ENCODE peak calls at places on chromosomes 7 and 10, in five cellular contexts. V is ovary, F is endodermal cell, J is fibroblast of lung, G is upper lobe of right lung. X is an unnamed sample. For H3K4me1, the result is how much of the 10 kb centered on the place peaks cover.

GRCh38 chr7:43018446-43018845 is 86.3 kb downstream of the MRPL32 start:
- DNase-seq in V (no peak), F (no peak), J (no peak), G (no peak), X (no peak)

GRCh38 chr10:279655-280054 is 144.4 kb downstream of the ZMYND11 start:
- DNase-seq in V (no peak), F (peak), J (no peak), G (no peak), X (no peak)

GRCh38 chr10:19702215-19702614 is 114.0 kb upstream of the PLXDC2 start:
- DNase-seq in V (no peak), F (no peak), J (peak), G (no peak), X (no peak)

GRCh38 chr7:6705959-6706665 is 635 bp downstream of the ZNF12 start:
- DNase-seq in V (peak), F (peak), J (peak), G (peak), X (peak)

GRCh38 chr7:104550362-104550761 is 222.0 kb downstream of the LHFPL3 start:
- DNase-seq in V (no peak), F (no peak), J (no peak), G (no peak), X (no peak)

GRCh38 chr7:47501406-47501805 is 80.5 kb downstream of the TNS3 start:
- DNase-seq in V (peak), F (no peak), J (peak), G (no peak), X (no peak)

GRCh38 chr7:12646139-12646538 is 41.3 kb upstream of the ARL4A start:
- DNase-seq in V (no peak), F (no peak), J (no peak), G (no peak), X (no peak)

GRCh38 chr10:64283621-64284020 is 762.4 kb downstream of the REEP3 start:
- DNase-seq in V (no peak), F (no peak), J (no peak), G (no peak), X (no peak)

GRCh38 chr7:107384025-107384424 is 85.8 kb upstream of the GPR22 start:
- DNase-seq in V (no peak), F (no peak), J (no peak), G (no peak), X (no peak)

GRCh38 chr10:9285698-9286097 is 1231.2 kb downstream of the GATA3 start:
- DNase-seq in V (no peak), F (no peak), J (no peak), G (no peak), X (no peak)

GRCh38 chr7:158443014-158443687 is 144.5 kb downstream of the PTPRN2 start:
- DNase-seq in V (no peak), F (peak), J (no peak), G (no peak), X (no peak)

GRCh38 chr7:129367700-129368388 is 66.4 kb upstream of the STRIP2 start:
- DNase-seq in V (peak), F (peak), J (peak), G (peak), X (peak)

GRCh38 chr10:53091574-53091973 is 319.0 kb upstream of the MBL2 start:
- DNase-seq in V (no peak), F (no peak), J (no peak), G (no peak), X (no peak)

GRCh38 chr10:81303656-81304055 is 571.3 kb upstream of the NRG3 start:
- DNase-seq in V (no peak), F (no peak), J (no peak), G (no peak), X (no peak)

GRCh38 chr7:9204571-9204970 is 771.2 kb downstream of the NXPH1 start:
- DNase-seq in V (no peak), F (no peak), J (no peak), G (no peak), X (no peak)

GRCh38 chr7:50655020-50655419 is 89.8 kb upstream of the DDC start:
- DNase-seq in V (no peak), F (peak), J (no peak), G (no peak), X (no peak)

GRCh38 chr10:68090586-68090985 is 15.5 kb upstream of the HERC4 start:
- DNase-seq in V (no peak), F (no peak), J (no peak), G (no peak), X (no peak)

GRCh38 chr7:96089511-96089910 is 232.4 kb downstream of the SLC25A13 start:
- DNase-seq in V (no peak), F (no peak), J (no peak), G (no peak), X (no peak)

GRCh38 chr10:69866246-69866687 is 64.6 kb downstream of the COL13A1 start:
- DNase-seq in V (no peak), F (peak), J (no peak), G (no peak), X (no peak)

GRCh38 chr7:149006345-149006725 is 22.0 kb downstream of the PDIA4 start:
- DNase-seq in V (no peak), F (no peak), J (no peak), G (no peak), X (no peak)

GRCh38 chr10:73413108-73413527 is 740 bp downstream of the ANXA7 start:
- DNase-seq in V (peak), F (peak), J (no peak), G (no peak), X (peak)

GRCh38 chr10:122301055-122301810 is 30.1 kb downstream of the BTBD16 start:
- DNase-seq in V (no peak), F (no peak), J (peak), G (no peak), X (no peak)

GRCh38 chr10:28939352-28940157 is 262.2 kb downstream of the BAMBI start:
- DNase-seq in V (peak), F (peak), J (peak), G (peak), X (peak)

GRCh38 chr10:12937527-12937926 is 64.0 kb downstream of the CCDC3 start:
- DNase-seq in V (no peak), F (no peak), J (no peak), G (no peak), X (no peak)

DNA sequence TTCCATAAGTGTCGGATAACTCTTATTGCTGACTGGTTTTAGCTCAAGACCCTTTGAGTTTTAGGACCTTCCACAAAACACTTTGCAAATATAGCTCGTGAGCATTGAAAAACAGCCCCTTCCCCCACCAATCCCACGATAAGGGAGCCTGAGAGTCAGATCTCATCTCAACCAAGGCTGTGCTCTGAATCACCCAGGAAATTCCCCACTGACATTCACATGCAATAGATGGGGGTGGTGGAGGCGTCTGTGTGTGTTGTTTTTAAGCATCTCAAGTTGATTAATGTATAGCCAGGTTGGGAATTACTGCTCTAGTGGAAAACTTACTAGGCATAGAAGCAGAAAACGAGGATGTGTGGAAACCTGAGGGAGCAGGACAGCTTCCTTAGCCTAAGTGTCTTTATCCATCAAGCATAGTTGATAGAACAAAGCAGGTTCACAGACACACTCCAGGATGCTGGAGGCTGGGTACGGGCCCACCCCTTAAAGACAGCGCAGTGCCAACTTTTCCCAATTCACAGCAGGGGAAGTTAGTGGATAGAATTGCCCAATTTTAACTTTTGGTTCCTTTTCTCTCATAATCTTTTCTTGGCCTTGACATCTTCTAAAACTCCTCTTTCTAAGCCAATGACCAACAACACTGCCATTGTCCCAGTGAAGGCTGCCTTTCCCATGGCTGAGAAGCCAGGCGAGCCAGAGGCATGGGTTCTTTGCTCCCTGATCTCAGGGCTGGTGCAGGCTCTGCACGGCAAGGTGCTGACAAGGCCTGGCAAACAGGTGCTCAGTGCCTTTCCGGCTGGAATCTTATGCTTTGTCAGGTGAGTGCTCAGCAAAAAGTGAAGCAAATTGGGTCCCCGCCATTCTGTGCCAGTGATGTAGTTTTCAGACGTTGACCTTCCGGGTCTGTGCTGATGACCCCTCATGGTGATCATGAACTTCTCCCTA is 98.5 kb upstream of the INSIG1 start:
- DNase-seq in V (no peak), F (no peak), J (peak), G (no peak), X (no peak)
- H3K27ac ChIP-seq in V (no peak), F (no peak), J (no peak), G (no peak), X (no peak)

GRCh38 chr10:77888356-77888703 is 38.2 kb downstream of the DLG5 start:
- DNase-seq in V (no peak), F (peak), J (peak), G (no peak), X (no peak)
- H3K4me1 ChIP-seq in V (under half), F (under half), J (under half), G (under half), X (under half)

GRCh38 chr10:113493195-113493594 is 59.7 kb upstream of the HABP2 start:
- DNase-seq in V (no peak), F (no peak), J (peak), G (no peak), X (no peak)
- H3K27ac ChIP-seq in V (no peak), F (no peak), J (no peak), G (peak), X (no peak)

DNA sequence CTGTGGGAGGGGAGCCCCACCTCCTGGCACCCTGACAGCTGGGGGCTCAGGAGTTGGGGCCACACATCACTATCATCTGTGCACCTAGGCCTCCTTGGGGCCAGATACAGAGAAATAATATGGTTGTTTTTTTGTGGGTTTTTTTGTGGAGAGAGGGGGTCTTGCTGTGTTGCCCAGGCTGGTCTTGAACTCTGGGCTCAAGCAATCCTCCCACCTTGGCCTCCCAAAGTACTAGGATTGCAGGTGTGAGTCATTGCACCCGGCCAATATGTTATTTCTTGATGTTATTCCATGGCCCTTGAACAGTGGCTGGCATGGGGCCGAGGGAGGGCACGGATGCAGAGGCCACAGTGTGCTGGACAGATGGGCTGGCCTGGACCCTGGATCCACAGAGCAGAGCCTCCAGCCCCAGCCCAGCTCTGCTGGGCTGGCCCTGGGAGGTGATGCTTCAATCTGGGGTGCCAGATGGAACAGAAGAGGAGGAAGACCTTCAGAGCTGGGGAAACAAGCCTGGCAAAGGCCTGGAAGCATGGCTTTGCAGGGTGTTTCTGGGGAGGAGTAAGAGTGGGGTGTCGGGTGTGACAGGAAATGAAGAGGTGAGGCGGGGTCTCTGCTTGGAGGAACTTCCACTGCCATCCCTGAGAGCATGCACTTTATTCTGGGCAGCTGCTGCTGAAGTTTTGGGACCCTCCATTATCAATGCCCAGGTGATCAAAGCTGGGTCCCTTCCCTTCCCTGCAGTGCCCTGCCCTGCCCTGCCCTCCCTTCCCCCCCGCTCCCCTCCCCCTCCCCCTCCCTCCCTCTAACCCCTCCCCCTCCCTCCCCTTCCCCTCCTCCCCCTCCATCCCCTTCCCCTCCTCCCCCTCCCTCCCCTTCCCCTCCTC is 3.7 kb upstream of the FZD9 start:
- DNase-seq in V (no peak), F (no peak), J (no peak), G (no peak), X (no peak)
- H3K4me1 ChIP-seq in V (under half), F (under half), J (under half), G (under half), X (under half)

DNA sequence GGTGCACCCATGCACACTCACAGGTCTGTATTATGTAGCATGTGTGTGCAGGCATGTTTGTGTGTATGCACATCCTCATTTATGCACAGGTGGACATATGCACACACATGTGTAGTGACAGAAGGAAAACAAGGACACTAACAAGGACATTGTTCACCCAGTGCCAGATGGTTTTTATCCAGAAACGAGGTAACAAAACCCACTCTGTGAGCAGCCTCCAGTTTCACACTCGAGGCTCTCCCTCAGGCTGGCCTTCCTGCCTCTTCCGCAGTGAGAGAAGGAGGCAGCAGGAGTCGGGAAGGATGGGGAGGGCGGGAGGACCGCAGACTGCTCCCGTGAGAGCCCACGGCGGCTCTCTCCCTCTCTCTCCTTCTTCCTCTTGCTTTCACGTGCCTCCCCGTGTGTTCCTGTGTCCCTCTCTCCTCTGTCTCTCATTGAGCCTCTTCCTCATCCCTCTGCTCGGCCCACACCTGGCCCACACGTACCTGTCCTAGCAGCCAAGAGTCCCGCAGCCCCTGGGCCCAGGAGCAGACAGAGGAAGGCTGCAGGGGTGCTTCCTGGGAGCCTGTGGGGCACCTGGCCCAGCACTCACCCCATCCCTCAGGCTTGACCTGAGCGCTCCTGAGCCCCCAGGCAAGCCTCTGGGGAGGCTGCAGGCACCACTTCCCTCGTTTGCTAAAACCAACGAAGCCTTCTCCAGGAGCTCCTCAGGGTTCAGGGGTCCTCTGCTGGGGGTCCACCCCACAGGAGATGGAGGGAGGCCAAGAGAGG is 13.8 kb downstream of the SPOCK2 start:
- DNase-seq in V (no peak), F (no peak), J (no peak), G (peak), X (no peak)
- H3K27ac ChIP-seq in V (no peak), F (no peak), J (no peak), G (no peak), X (no peak)

GRCh38 chr7:5665106-5666025 is 116.1 kb downstream of the RNF216 start:
- DNase-seq in V (peak), F (peak), J (peak), G (no peak), X (peak)

GRCh38 chr7:5661941-5662340 is 119.5 kb downstream of the RNF216 start:
- DNase-seq in V (no peak), F (no peak), J (no peak), G (no peak), X (no peak)

GRCh38 chr7:5659584-5659983 is 121.9 kb downstream of the RNF216 start:
- DNase-seq in V (no peak), F (no peak), J (no peak), G (no peak), X (no peak)

GRCh38 chr7:5666361-5666760 is 115.1 kb downstream of the RNF216 start:
- DNase-seq in V (no peak), F (peak), J (no peak), G (no peak), X (no peak)

DNA sequence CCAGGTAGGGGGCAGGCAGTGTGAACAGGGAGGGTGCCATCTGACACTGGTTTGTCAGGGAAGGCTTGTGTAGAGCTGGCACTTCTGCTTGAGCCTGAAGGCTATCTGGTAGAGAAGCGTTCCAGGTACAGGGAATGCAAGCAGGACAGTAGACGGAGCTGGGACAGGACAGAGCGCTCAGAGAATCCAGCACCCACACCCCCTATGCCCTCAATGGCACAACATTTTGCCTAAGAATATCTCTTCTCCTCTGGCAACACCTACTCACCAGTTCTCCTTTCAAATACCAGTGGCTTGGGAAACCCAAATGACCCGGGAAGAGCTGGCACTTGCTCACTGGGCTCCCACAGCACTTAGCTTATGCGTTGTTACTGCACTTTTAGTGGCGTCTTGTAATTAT is 118.7 kb downstream of the RNF216 start:
- DNase-seq in V (no peak), F (no peak), J (no peak), G (no peak), X (no peak)
- H3K4me1 ChIP-seq in V (under half), F (under half), J (under half), G (under half), X (under half)